ENCODE peak calls at places on chromosomes 6 and 20, in four cellular contexts. T is Peyer's patch, F is heart right ventricle, B is kidney. N is an unnamed sample.

GRCh38 chr6:15425947-15426346 is 180.1 kb downstream of the JARID2 start:
- DNase-seq in T (no peak), F (no peak), B (no peak), N (no peak)

GRCh38 chr6:52012582-52012981 is 74.8 kb downstream of the PKHD1 start:
- DNase-seq in T (no peak), F (no peak), B (no peak), N (no peak)

GRCh38 chr6:105757512-105758200 is 328.5 kb upstream of the PRDM1 start:
- DNase-seq in T (no peak), F (no peak), B (no peak), N (no peak)

GRCh38 chr20:25046736-25047666 is 10.9 kb downstream of the ACSS1 start:
- DNase-seq in T (no peak), F (no peak), B (peak; percentile 47), N (peak; percentile 79)

GRCh38 chr6:41774841-41775240 is 4.9 kb downstream of the FRS3 start:
- DNase-seq in T (no peak), F (no peak), B (no peak), N (peak; percentile 37)

GRCh38 chr6:108559097-108559883 is 1.4 kb upstream of the FOXO3 start:
- DNase-seq in T (peak; percentile 89), F (peak; percentile 94), B (peak; percentile 98), N (peak; percentile 95)

GRCh38 chr6:46262928-46263708 is 92.3 kb upstream of the ENPP5 start:
- DNase-seq in T (no peak), F (no peak), B (no peak), N (no peak)

GRCh38 chr6:12890171-12890790 is 173.7 kb downstream of the PHACTR1 start:
- DNase-seq in T (no peak), F (no peak), B (no peak), N (no peak)

GRCh38 chr6:80605165-80605989 is 498.9 kb downstream of the BCKDHB start:
- DNase-seq in T (no peak), F (no peak), B (no peak), N (no peak)

GRCh38 chr6:10510592-10511367 is 10.4 kb upstream of the GCNT2 start:
- DNase-seq in T (peak; percentile 47), F (peak; percentile 59), B (no peak), N (no peak)

GRCh38 chr6:10507715-10508114 is 13.4 kb upstream of the GCNT2 start:
- DNase-seq in T (no peak), F (no peak), B (no peak), N (no peak)

GRCh38 chr6:10507298-10507697 is 13.9 kb upstream of the GCNT2 start:
- DNase-seq in T (no peak), F (no peak), B (no peak), N (no peak)

GRCh38 chr6:10511477-10511876 is 9.7 kb upstream of the GCNT2 start:
- DNase-seq in T (no peak), F (no peak), B (no peak), N (no peak)

GRCh38 chr6:10505529-10505928 is 15.6 kb upstream of the GCNT2 start:
- DNase-seq in T (no peak), F (no peak), B (no peak), N (no peak)
- TF ChIP-seq CTCF in T (no peak), F (no peak), B (no peak), N (no peak)

GRCh38 chr6:148166339-148166949 is 176.2 kb upstream of the SASH1 start:
- DNase-seq in T (no peak), F (no peak), B (no peak), N (no peak)
- TF ChIP-seq CTCF in T (peak; percentile 83), F (peak; percentile 72), B (peak; percentile 65), N (peak; percentile 93)

GRCh38 chr20:62516345-62516744 is 40.5 kb upstream of the GATA5 start:
- DNase-seq in T (no peak), F (no peak), B (no peak), N (no peak)
- TF ChIP-seq CTCF in T (peak; percentile 24), F (peak; percentile 39), B (no peak), N (peak; percentile 56)

GRCh38 chr20:48193626-48194025 is 408.3 kb upstream of the SULF2 start:
- DNase-seq in T (no peak), F (no peak), B (no peak), N (no peak)

GRCh38 chr20:48192109-48192508 is 406.8 kb upstream of the SULF2 start:
- DNase-seq in T (no peak), F (no peak), B (no peak), N (no peak)

GRCh38 chr20:48189177-48189576 is 403.9 kb upstream of the SULF2 start:
- DNase-seq in T (no peak), F (no peak), B (no peak), N (no peak)

GRCh38 chr20:48190757-48191156 is 405.5 kb upstream of the SULF2 start:
- DNase-seq in T (no peak), F (no peak), B (no peak), N (no peak)

GRCh38 chr20:48191200-48191599 is 405.9 kb upstream of the SULF2 start:
- DNase-seq in T (no peak), F (no peak), B (no peak), N (no peak)
- TF ChIP-seq CTCF in T (peak; percentile 13), F (no peak), B (no peak), N (peak; percentile 12)

DNA sequence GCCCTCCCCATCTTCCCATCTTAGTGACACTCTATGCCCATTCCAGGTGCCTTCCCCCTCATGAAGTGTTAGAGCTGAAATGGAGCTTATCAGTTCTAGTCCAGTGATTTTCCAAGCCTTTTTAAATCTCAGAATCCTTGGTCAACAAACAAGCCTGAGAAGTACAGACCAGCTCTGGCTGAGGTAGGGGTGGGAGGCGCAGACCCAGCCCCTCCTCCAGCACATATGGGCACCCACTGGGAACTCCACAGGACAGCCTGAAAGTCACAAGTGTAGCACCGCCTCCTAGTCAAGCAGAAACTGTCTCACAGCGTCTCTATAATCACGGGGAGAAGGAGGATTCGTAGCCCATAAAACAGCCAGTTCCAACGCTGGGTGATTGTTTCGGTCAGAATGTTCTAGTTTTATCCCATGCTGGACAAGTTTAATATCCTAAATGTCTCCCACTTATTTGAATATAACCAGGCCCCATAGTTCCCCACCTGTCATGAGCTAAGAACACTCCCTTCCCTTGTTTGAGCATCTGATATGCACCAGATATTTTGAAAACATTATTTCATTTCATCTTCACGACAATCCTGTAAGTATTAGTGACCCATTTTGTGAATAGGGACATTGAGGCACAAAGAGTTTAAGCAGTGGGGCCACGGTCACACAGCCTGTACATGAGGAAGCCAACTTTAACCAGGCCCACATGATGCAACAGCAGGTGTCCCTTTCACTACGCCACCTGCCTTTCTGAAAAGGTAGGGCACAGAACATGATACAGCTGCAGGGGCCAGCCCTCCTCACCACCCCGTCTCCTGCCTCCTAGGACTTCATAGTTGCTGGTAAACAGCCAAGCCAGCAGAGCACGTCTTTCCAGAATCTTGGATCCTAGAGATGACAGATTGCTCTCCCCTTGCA is 40.1 kb downstream of the TRAF3IP2 start:
- DNase-seq in T (no peak), F (no peak), B (no peak), N (no peak)
- TF ChIP-seq CTCF in T (peak; percentile 48), F (no peak), B (no peak), N (peak; percentile 28)

GRCh38 chr20:50788045-50788867 is 6.6 kb upstream of the BCAS4 start:
- DNase-seq in T (no peak), F (no peak), B (peak; percentile 39), N (peak; percentile 8)
- TF ChIP-seq CTCF in T (peak; percentile 22), F (no peak), B (peak; percentile 66), N (peak; percentile 71)

DNA sequence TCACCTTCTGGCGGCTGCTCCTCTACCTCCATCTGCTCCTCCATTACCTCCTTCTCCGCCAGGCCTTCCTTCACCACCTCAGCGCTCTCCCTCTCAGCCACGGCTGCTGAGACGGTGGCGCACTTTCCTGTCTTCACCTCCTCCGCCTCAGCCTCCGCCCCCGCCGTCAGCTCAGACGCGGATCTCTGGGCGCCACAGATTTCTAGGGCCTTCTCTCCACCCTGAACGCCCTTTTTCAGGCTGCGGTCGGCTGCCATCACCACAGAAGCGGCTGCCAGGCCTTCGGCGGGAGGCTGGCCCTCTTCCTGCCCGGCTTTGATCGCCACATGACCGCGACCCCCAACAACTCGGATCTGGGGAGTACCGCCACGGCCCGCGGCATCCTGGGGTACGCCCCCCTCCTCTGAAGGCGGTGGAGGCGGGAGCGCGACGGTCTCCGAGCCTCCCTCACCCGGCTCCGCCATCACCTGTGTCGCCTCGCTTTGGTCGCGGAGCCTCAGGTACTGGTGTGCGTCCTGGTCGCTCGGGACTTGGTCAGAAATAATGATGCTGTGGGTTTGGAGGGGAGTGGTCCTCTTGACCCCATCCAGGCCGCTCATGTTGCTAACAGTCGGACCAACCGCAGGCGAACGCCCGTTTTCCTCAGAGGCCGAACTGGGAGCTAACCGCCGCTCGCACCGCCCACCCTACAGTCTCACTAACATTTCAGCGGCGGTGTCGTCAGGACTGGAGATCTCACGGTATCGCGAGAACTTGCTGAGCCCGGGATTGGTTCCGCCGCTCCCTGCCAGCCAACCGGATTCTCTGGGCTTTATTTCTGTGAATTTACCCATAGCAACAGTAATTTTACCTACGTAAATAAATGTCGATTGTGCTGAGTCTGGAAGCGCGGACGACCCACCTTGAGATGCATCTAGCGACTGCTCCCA is at the start of gene TSPYL1:
- DNase-seq in T (peak; percentile 97), F (peak; percentile 94), B (peak; percentile 98), N (peak; percentile 97)
- TF ChIP-seq CTCF in T (no peak), F (no peak), B (no peak), N (peak; percentile 48)

DNA sequence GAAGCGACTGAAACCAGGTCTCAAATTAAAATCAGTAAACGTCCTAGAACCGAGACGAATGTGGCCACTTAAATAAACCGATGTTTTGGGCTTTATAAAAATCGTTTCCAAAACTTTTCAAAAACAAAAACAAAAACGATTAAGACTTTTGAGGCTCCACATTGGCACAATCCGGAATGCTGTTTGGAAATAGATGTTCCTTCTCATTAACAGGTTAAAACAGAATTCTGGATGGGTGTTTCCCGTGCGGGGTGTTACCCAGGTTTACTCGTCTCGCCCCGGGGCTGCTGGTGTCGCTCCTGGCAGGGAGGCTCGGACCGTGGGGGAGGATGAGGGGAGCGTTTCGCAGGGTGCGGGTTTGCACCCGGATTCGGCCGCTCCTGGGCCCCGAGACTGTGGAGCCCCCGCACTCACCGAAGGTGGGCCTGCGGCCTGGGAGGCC is 1.2 kb downstream of the GATA5 start:
- DNase-seq in T (no peak), F (no peak), B (no peak), N (no peak)
- TF ChIP-seq CTCF in T (no peak), F (no peak), B (no peak), N (no peak)

N was measured in chondrocyte.